ENCODE peak calls at places on chromosome 4, in six cellular contexts. S is T-helper 17 cell, P is COR-L47, I is activated T-cell treated with anti-CD3 and anti-CD28 coated beads for 48 hours, U is lung microvascular endothelial cell, X is NCI-H2171 treated with DMSO at 0.1 percent for 48 hours. F is an unnamed sample.

GRCh38 chr4:110344165-110344564 is 131.8 kb upstream of the ENPEP start:
- DNase-seq in X (no peak), S (no peak), I (no peak), U (no peak), P (no peak), F (peak)

GRCh38 chr4:186536285-186536684 is 19.1 kb downstream of the MTNR1A start:
- DNase-seq in S (no peak), U (no peak), I (no peak), P (no peak), X (no peak), F (no peak)

GRCh38 chr4:152156448-152156847 is 379.4 kb downstream of the FBXW7 start:
- DNase-seq in P (no peak), I (no peak), U (no peak), X (no peak), S (no peak), F (peak)

GRCh38 chr4:116180056-116180690 is 905.2 kb downstream of the TRAM1L1 start:
- DNase-seq in S (no peak), I (no peak), P (peak), U (peak), X (peak), F (peak)

GRCh38 chr4:39855909-39856512 is 121.7 kb downstream of the PDS5A start:
- DNase-seq in I (no peak), P (no peak), S (no peak), U (peak), X (no peak), F (peak)

GRCh38 chr4:17817027-17817426 is 6.2 kb downstream of the NCAPG start:
- DNase-seq in U (peak), I (no peak), S (no peak), X (peak), P (peak), F (peak)

GRCh38 chr4:14752341-14753046 is 249.8 kb upstream of the CPEB2 start:
- DNase-seq in U (no peak), I (no peak), P (no peak), S (no peak), X (no peak), F (no peak)

GRCh38 chr4:98677799-98678198 is 19.4 kb upstream of the TSPAN5 start:
- DNase-seq in U (no peak), I (no peak), P (no peak), X (no peak), S (no peak), F (no peak)

GRCh38 chr4:4867745-4868505 is 8.5 kb downstream of the MSX1 start:
- DNase-seq in S (no peak), U (no peak), I (no peak), X (no peak), P (no peak), F (no peak)

GRCh38 chr4:153919667-153920066 is 130.8 kb upstream of the SFRP2 start:
- DNase-seq in I (no peak), U (no peak), P (no peak), S (no peak), X (no peak), F (peak)

GRCh38 chr4:173520921-173521473 is 9.0 kb downstream of the HAND2 start:
- DNase-seq in X (no peak), U (no peak), S (no peak), P (no peak), I (no peak), F (peak)

GRCh38 chr4:122150896-122151295 is 1.2 kb upstream of the BLTP1 start:
- DNase-seq in U (no peak), X (no peak), I (no peak), P (no peak), S (no peak), F (no peak)

GRCh38 chr4:6917445-6918241 is 8.0 kb downstream of the TBC1D14 start:
- DNase-seq in S (no peak), P (peak), I (peak), X (peak), U (peak), F (no peak)

GRCh38 chr4:4761128-4761991 is 98.1 kb upstream of the MSX1 start:
- DNase-seq in U (no peak), P (no peak), X (no peak), S (no peak), I (no peak), F (peak)

GRCh38 chr4:168522371-168522770 is 25.5 kb downstream of the PALLD start:
- DNase-seq in I (no peak), P (no peak), X (no peak), S (no peak), U (no peak), F (no peak)

GRCh38 chr4:25900310-25900709 is 13.7 kb upstream of the SMIM20 start:
- DNase-seq in S (no peak), X (no peak), I (no peak), P (no peak), U (no peak), F (no peak)

GRCh38 chr4:38860788-38861424 is 4.3 kb upstream of the TLR6 start:
- DNase-seq in P (peak), I (peak), S (peak), U (peak), X (no peak), F (peak)

GRCh38 chr4:122803788-122804208 is 22.8 kb upstream of the FGF2 start:
- DNase-seq in S (no peak), U (peak), P (no peak), I (no peak), X (no peak), F (no peak)

GRCh38 chr4:108644237-108644636 is 6.2 kb upstream of the OSTC start:
- DNase-seq in X (no peak), P (no peak), S (no peak), I (no peak), U (peak), F (no peak)

GRCh38 chr4:110508827-110509446 is 33.0 kb downstream of the ENPEP start:
- DNase-seq in P (no peak), S (no peak), X (no peak), I (no peak), U (peak), F (peak)

GRCh38 chr4:90857081-90857820 is 730.1 kb downstream of the CCSER1 start:
- DNase-seq in X (no peak), S (no peak), P (no peak), U (no peak), I (no peak), F (no peak)

GRCh38 chr4:10590896-10591295 is 93.7 kb downstream of the CLNK start:
- DNase-seq in I (no peak), X (no peak), U (no peak), P (no peak), S (no peak), F (no peak)

GRCh38 chr4:14087459-14087858 is 459.9 kb upstream of the BOD1L1 start:
- DNase-seq in P (no peak), U (no peak), X (no peak), S (no peak), I (no peak), F (no peak)

GRCh38 chr4:181685911-181686310 is 557.3 kb upstream of the TENM3 start:
- DNase-seq in I (no peak), X (no peak), P (no peak), S (no peak), U (no peak), F (no peak)